ENCODE peak calls at places on chromosomes 3 and 15, in eight cellular contexts. D, S, A, C, B, Z, E and W are unnamed samples.

GRCh38 chr3:5389057-5389456 is 201.6 kb downstream of the EDEM1 start:
- DNase-seq in D (no peak), S (no peak), A (no peak), C (no peak), B (peak), Z (no peak), E (no peak), W (no peak)

GRCh38 chr3:98978068-98978811 is 76.7 kb upstream of the DCBLD2 start:
- DNase-seq in D (no peak), S (no peak), A (no peak), C (no peak), B (no peak), Z (no peak), E (no peak), W (no peak)

GRCh38 chr3:10370429-10370828 is 49.5 kb upstream of the SEC13 start:
- DNase-seq in D (no peak), S (peak), A (peak), C (no peak), B (no peak), Z (no peak), E (no peak), W (no peak)

GRCh38 chr3:81245043-81245442 is 516.4 kb downstream of the GBE1 start:
- DNase-seq in D (no peak), S (no peak), A (peak), C (no peak), B (no peak), Z (no peak), E (no peak), W (no peak)

GRCh38 chr3:138180375-138181029 is 5.8 kb upstream of the DBR1 start:
- DNase-seq in D (no peak), S (no peak), A (peak), C (no peak), B (no peak), Z (peak), E (no peak), W (peak)

GRCh38 chr15:71413419-71413818 is 298.1 kb downstream of the THSD4 start:
- DNase-seq in D (no peak), S (no peak), A (no peak), C (no peak), B (no peak), Z (no peak), E (no peak), W (no peak)

GRCh38 chr3:50333744-50334328 is 5.8 kb upstream of the TUSC2 start:
- DNase-seq in D (no peak), S (peak), A (peak), C (peak), B (no peak), Z (no peak), E (no peak), W (no peak)

GRCh38 chr15:68930268-68931022 is at the start of gene SPESP1:
- DNase-seq in D (no peak), S (peak), A (peak), C (peak), B (no peak), Z (no peak), E (no peak), W (no peak)

GRCh38 chr3:56590814-56591213 is 33.8 kb downstream of the CCDC66 start:
- DNase-seq in D (no peak), S (no peak), A (peak), C (no peak), B (peak), Z (no peak), E (no peak), W (no peak)

GRCh38 chr3:123602325-123602724 is 17.5 kb upstream of the HACD2 start:
- DNase-seq in D (no peak), S (no peak), A (peak), C (no peak), B (peak), Z (no peak), E (no peak), W (no peak)

GRCh38 chr3:15934389-15935195 is 136.8 kb upstream of the ANKRD28 start:
- DNase-seq in D (no peak), S (peak), A (no peak), C (no peak), B (no peak), Z (no peak), E (no peak), W (no peak)

GRCh38 chr3:40129981-40130380 is 179.5 kb upstream of the EIF1B start:
- DNase-seq in D (no peak), S (no peak), A (no peak), C (no peak), B (no peak), Z (no peak), E (no peak), W (no peak)

GRCh38 chr3:54696313-54696712 is 231.5 kb downstream of the LRTM1 start:
- DNase-seq in D (no peak), S (no peak), A (no peak), C (no peak), B (no peak), Z (no peak), E (no peak), W (no peak)

GRCh38 chr3:67495751-67496150 is 158.7 kb downstream of the SUCLG2 start:
- DNase-seq in D (no peak), S (no peak), A (peak), C (no peak), B (no peak), Z (no peak), E (no peak), W (no peak)

GRCh38 chr15:78076231-78077052 is 1.1 kb downstream of the TBC1D2B start:
- DNase-seq in D (no peak), S (no peak), A (no peak), C (no peak), B (no peak), Z (no peak), E (no peak), W (peak)

GRCh38 chr3:182618981-182619591 is 174.2 kb upstream of the ATP11B start:
- DNase-seq in D (no peak), S (no peak), A (peak), C (no peak), B (peak), Z (no peak), E (no peak), W (no peak)

GRCh38 chr3:52281980-52282801 is 3.7 kb upstream of the WDR82 start:
- DNase-seq in D (no peak), S (no peak), A (no peak), C (no peak), B (no peak), Z (peak), E (no peak), W (peak)

GRCh38 chr3:52277972-52278509 is 408 bp downstream of the WDR82 start:
- DNase-seq in D (peak), S (peak), A (peak), C (no peak), B (no peak), Z (peak), E (no peak), W (peak)

GRCh38 chr3:52280046-52280445 is 1.6 kb upstream of the WDR82 start:
- DNase-seq in D (no peak), S (no peak), A (peak), C (no peak), B (no peak), Z (no peak), E (no peak), W (no peak)

GRCh38 chr3:52277071-52277964 is 1.1 kb downstream of the WDR82 start:
- DNase-seq in D (peak), S (peak), A (peak), C (peak), B (no peak), Z (peak), E (no peak), W (peak)

DNA sequence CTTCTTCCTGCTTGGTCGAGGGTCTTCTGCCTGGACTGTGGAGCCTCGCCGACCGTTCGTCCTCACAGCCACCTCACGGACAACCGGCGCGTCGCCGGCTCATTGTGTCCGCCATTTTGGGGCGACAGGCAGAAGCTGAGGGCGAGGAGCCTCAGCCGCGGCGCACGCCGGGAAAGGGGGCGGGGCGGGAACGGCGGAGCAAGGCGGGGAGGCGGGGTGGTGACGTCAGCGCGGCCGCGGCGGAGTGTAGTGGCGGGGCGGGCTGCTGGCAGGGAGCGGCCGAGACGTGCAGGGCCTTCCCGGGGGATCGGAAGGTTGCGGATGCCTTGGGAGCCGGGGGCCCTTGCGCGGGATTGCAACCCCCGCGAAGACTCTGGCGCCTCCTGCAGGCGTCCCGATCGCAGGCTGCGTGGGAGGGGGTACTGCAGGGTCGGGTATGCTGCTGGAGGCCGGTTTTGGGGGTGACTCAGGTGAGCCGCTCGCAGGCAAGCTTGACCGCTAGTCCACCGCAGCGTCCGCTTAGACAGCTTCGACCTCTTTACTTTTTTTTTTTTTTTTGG is at the start of gene WDR82:
- DNase-seq in D (peak), S (peak), A (peak), C (peak), B (peak), Z (peak), E (peak), W (peak)
- TF ChIP-seq CTCF in D (peak), S (peak), A (peak), C (peak), B (peak), Z (peak), E (peak), W (peak)

DNA sequence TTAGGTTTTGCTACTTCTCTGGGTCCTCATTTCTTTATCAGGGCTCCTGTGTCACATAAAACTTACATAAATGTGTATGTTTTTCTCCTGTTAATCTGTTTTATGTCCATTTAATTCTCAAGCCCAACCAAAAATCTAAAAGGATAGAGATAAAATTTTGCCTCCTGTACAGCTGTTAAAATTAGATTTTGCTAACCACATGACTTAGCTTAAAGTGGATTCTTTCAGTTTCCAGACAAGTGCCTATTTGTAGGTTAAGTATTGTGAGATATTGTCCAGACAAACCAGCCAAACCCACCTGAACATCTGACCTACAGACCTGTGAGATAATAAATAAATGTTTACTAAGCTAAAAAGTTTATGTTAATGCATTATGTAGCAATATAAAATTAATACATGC is 465.5 kb downstream of the SI start:
- DNase-seq in D (no peak), S (no peak), A (no peak), C (no peak), B (no peak), Z (no peak), E (no peak), W (no peak)
- TF ChIP-seq CTCF in D (no peak), S (no peak), A (no peak), C (no peak), B (no peak), Z (no peak), E (no peak), W (no peak)

GRCh38 chr3:130242850-130243569 is 102.5 kb upstream of the COL6A5 start:
- DNase-seq in D (no peak), S (no peak), A (peak), C (no peak), B (no peak), Z (peak), E (no peak), W (peak)
- TF ChIP-seq CTCF in D (peak), S (no peak), A (peak), C (peak), B (peak), Z (peak), E (no peak), W (no peak)

DNA sequence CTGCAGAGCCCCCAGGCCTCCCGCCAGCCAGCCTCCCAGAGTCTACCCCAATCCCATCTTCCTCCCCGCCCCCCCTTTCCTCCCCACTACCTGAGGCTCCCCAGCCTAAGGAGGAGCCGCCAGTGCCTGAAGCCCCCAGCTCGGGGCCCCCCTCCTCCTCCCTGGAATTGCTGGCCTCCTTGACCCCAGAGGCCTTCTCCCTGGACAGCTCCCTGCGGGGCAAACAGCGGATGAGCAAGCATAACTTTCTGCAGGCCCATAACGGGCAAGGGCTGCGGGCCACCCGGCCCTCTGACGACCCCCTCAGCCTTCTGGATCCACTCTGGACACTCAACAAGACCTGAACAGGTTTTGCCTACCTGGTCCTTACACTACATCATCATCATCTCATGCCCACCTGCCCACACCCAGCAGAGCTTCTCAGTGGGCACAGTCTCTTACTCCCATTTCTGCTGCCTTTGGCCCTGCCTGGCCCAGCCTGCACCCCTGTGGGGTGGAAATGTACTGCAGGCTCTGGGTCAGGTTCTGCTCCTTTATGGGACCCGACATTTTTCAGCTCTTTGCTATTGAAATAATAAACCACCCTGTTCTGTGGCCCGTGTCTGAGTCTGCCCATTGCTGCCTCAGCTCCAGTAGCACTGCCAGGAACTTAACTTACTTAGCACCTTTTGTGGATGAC is 32.2 kb downstream of the PTPN23 start:
- DNase-seq in D (no peak), S (no peak), A (no peak), C (no peak), B (no peak), Z (no peak), E (no peak), W (no peak)
- TF ChIP-seq CTCF in D (peak), S (no peak), A (no peak), C (no peak), B (no peak), Z (no peak), E (no peak), W (no peak)

GRCh38 chr3:113532698-113533533 is 561 bp downstream of the SIDT1 start:
- DNase-seq in D (peak), S (peak), A (no peak), C (no peak), B (no peak), Z (peak), E (peak), W (peak)
- TF ChIP-seq CTCF in D (no peak), S (no peak), A (no peak), C (no peak), B (no peak), Z (peak), E (no peak), W (no peak)

GRCh38 chr3:30604566-30604965 is 1.8 kb upstream of the TGFBR2 start:
- DNase-seq in D (no peak), S (no peak), A (no peak), C (no peak), B (no peak), Z (no peak), E (no peak), W (no peak)

GRCh38 chr3:30605706-30606300 is 598 bp upstream of the TGFBR2 start:
- DNase-seq in D (no peak), S (no peak), A (no peak), C (no peak), B (no peak), Z (no peak), E (no peak), W (no peak)

GRCh38 chr3:30605005-30605404 is 1.4 kb upstream of the TGFBR2 start:
- DNase-seq in D (no peak), S (no peak), A (no peak), C (no peak), B (no peak), Z (no peak), E (no peak), W (no peak)

GRCh38 chr3:30607032-30607833 is 832 bp downstream of the TGFBR2 start:
- DNase-seq in D (peak), S (peak), A (peak), C (peak), B (no peak), Z (peak), E (peak), W (peak)

DNA sequence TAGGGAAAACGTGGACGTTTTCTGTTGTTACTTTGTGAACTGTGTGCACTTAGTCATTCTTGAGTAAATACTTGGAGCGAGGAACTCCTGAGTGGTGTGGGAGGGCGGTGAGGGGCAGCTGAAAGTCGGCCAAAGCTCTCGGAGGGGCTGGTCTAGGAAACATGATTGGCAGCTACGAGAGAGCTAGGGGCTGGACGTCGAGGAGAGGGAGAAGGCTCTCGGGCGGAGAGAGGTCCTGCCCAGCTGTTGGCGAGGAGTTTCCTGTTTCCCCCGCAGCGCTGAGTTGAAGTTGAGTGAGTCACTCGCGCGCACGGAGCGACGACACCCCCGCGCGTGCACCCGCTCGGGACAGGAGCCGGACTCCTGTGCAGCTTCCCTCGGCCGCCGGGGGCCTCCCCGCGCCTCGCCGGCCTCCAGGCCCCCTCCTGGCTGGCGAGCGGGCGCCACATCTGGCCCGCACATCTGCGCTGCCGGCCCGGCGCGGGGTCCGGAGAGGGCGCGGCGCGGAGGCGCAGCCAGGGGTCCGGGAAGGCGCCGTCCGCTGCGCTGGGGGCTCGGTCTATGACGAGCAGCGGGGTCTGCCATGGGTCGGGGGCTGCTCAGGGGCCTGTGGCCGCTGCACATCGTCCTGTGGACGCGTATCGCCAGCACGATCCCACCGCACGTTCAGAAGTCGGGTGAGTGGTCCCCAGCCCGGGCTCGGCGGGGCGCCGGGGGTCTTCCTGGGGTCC is at the start of gene TGFBR2:
- DNase-seq in D (peak), S (peak), A (peak), C (peak), B (peak), Z (peak), E (peak), W (peak)
- TF ChIP-seq CTCF in D (peak), S (peak), A (no peak), C (peak), B (no peak), Z (no peak), E (peak), W (no peak)

GRCh38 chr3:159763466-159764210 is 225.0 kb upstream of the IL12A start:
- DNase-seq in D (peak), S (peak), A (peak), C (peak), B (peak), Z (no peak), E (peak), W (peak)
- TF ChIP-seq CTCF in D (peak), S (peak), A (no peak), C (peak), B (no peak), Z (no peak), E (peak), W (no peak)

GRCh38 chr3:14862661-14863230 is 44.0 kb downstream of the FGD5 start:
- DNase-seq in D (no peak), S (no peak), A (no peak), C (no peak), B (no peak), Z (no peak), E (no peak), W (no peak)

GRCh38 chr3:14861031-14861430 is 42.3 kb downstream of the FGD5 start:
- DNase-seq in D (no peak), S (no peak), A (peak), C (no peak), B (no peak), Z (no peak), E (no peak), W (no peak)

GRCh38 chr3:14861451-14862302 is 42.9 kb downstream of the FGD5 start:
- DNase-seq in D (no peak), S (no peak), A (no peak), C (no peak), B (no peak), Z (no peak), E (no peak), W (no peak)

GRCh38 chr3:14863324-14864100 is 44.8 kb downstream of the FGD5 start:
- DNase-seq in D (no peak), S (no peak), A (no peak), C (no peak), B (no peak), Z (no peak), E (no peak), W (no peak)

DNA sequence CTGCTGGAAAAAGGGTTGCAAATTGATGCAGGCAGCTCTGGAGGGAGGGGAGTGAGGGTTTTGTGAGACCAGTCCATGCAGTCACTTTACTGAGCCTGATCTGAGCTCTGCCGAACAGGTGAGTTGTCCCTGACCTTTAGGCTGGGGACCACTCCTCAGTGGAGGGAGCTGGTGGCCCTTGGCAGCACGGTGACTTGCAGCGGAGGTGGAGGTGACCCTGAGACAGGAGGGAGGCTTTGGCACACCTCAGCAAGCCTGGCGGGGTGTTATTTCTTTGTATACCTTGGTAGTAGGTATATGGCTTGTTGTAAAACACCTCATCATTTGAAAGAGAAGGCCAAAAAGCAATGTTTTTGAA is 43.5 kb downstream of the FGD5 start:
- DNase-seq in D (no peak), S (no peak), A (no peak), C (no peak), B (no peak), Z (no peak), E (no peak), W (no peak)
- TF ChIP-seq CTCF in D (no peak), S (no peak), A (no peak), C (no peak), B (no peak), Z (no peak), E (no peak), W (no peak)